ENCODE peak calls at places on chromosomes 11 and 22, in four cellular contexts. P is esophagus squamous epithelium, L is H9, X is Calu3. K is an unnamed sample.

GRCh38 chr22:24359452-24360120 is 67.8 kb upstream of the ADORA2A start:
- DNase-seq in P (no peak), L (no peak), X (no peak), K (no peak)

GRCh38 chr11:26623076-26623666 is 51.1 kb upstream of the MUC15 start:
- DNase-seq in P (no peak), L (no peak), X (no peak), K (no peak)

GRCh38 chr11:114563077-114563476 is 3.4 kb upstream of the NXPE1 start:
- DNase-seq in P (no peak), L (no peak), X (no peak), K (no peak)

GRCh38 chr11:48043111-48043997 is 63.0 kb downstream of the PTPRJ start:
- DNase-seq in P (no peak), L (no peak), X (no peak), K (peak)

GRCh38 chr11:10428453-10428852 is 26.6 kb upstream of the AMPD3 start:
- DNase-seq in P (no peak), L (no peak), X (no peak), K (no peak)

GRCh38 chr11:122981388-122982264 is at the start of gene BSX:
- DNase-seq in P (no peak), L (peak), X (peak), K (peak)

GRCh38 chr11:113242767-113243397 is 71.5 kb upstream of the TTC12 start:
- DNase-seq in P (no peak), L (peak), X (no peak), K (peak)

GRCh38 chr11:61042961-61043540 is 59.2 kb upstream of the CD5 start:
- DNase-seq in P (no peak), L (no peak), X (no peak), K (peak)

GRCh38 chr11:119774180-119774763 is 45.3 kb upstream of the NECTIN1 start:
- DNase-seq in P (no peak), L (peak), X (peak), K (peak)

GRCh38 chr11:59174664-59175033 is 2.7 kb downstream of the DTX4 start:
- DNase-seq in P (no peak), L (no peak), X (peak), K (peak)

GRCh38 chr11:69647349-69647748 is 6.4 kb downstream of the CCND1 start:
- DNase-seq in P (no peak), L (no peak), X (no peak), K (no peak)

GRCh38 chr11:47127213-47127612 is 49.5 kb downstream of the ARFGAP2 start:
- DNase-seq in P (no peak), L (no peak), X (no peak), K (no peak)

GRCh38 chr11:102153082-102153481 is 42.8 kb downstream of the YAP1 start:
- DNase-seq in P (no peak), L (no peak), X (no peak), K (no peak)

GRCh38 chr11:124988063-124988462 is 34.1 kb downstream of the CCDC15 start:
- DNase-seq in P (no peak), L (no peak), X (no peak), K (no peak)

GRCh38 chr11:12538889-12539421 is 135.3 kb upstream of the TEAD1 start:
- DNase-seq in P (no peak), L (no peak), X (no peak), K (no peak)

GRCh38 chr22:45246060-45246985 is 5.6 kb upstream of the KIAA0930 start:
- DNase-seq in P (no peak), L (no peak), X (peak), K (no peak)

GRCh38 chr22:50599816-50600454 is 658 bp upstream of the MAPK8IP2 start:
- DNase-seq in P (no peak), L (peak), X (peak), K (peak)

GRCh38 chr11:130847517-130847916 is 68.8 kb downstream of the SNX19 start:
- DNase-seq in P (no peak), L (no peak), X (peak), K (no peak)

GRCh38 chr11:26993965-26994446 is at the start of gene FIBIN:
- DNase-seq in P (no peak), L (peak), X (no peak), K (no peak)

GRCh38 chr11:129090056-129090455 is 102.1 kb downstream of the ARHGAP32 start:
- DNase-seq in P (no peak), L (no peak), X (no peak), K (no peak)

GRCh38 chr11:105935791-105936190 is 86.2 kb downstream of the MSANTD4 start:
- DNase-seq in P (no peak), L (no peak), X (peak), K (no peak)

GRCh38 chr11:57480409-57481137 is 20.2 kb downstream of the RTN4RL2 start:
- DNase-seq in P (no peak), L (peak), X (peak), K (peak)

GRCh38 chr11:8604078-8604723 is 10.2 kb upstream of the STK33 start:
- DNase-seq in P (no peak), L (peak), X (peak), K (peak)

GRCh38 chr11:104946907-104947306 is 21.5 kb downstream of the CASP4 start:
- DNase-seq in P (no peak), L (no peak), X (peak), K (peak)

GRCh38 chr22:29739346-29739875 is 19.6 kb downstream of the CABP7 start:
- DNase-seq in P (no peak), L (no peak), X (no peak), K (no peak)

GRCh38 chr11:14229472-14229871 is 129.5 kb downstream of the RRAS2 start:
- DNase-seq in P (no peak), L (no peak), X (no peak), K (no peak)

GRCh38 chr11:987671-988070 is 48.8 kb downstream of the MUC6 start:
- DNase-seq in P (no peak), L (no peak), X (no peak), K (no peak)

GRCh38 chr11:69537126-69537525 is 55.7 kb downstream of the LINC01488 start:
- DNase-seq in P (no peak), L (no peak), X (no peak), K (no peak)

GRCh38 chr22:50699754-50700386 is 27.2 kb downstream of the SHANK3 start:
- DNase-seq in P (no peak), L (peak), X (no peak), K (peak)

GRCh38 chr22:20141186-20142077 is 9.4 kb downstream of the CCDC188 start:
- DNase-seq in P (no peak), L (no peak), X (no peak), K (no peak)

GRCh38 chr11:115642660-115643059 is 138.4 kb upstream of the CADM1 start:
- DNase-seq in P (no peak), L (no peak), X (no peak), K (no peak)

GRCh38 chr11:123356539-123356938 is 73.5 kb upstream of the GRAMD1B start:
- DNase-seq in P (no peak), L (no peak), X (no peak), K (no peak)

GRCh38 chr11:122101625-122102291 is 14.3 kb downstream of the BLID start:
- DNase-seq in P (no peak), L (peak), X (no peak), K (no peak)

GRCh38 chr11:19499999-19500398 is 212.6 kb upstream of the NAV2 start:
- DNase-seq in P (no peak), L (no peak), X (no peak), K (no peak)

GRCh38 chr11:16843307-16843706 is 104.9 kb downstream of the C11orf58 start:
- DNase-seq in P (no peak), L (no peak), X (no peak), K (no peak)

GRCh38 chr11:87878373-87878779 is 296.9 kb downstream of the RAB38 start:
- DNase-seq in P (no peak), L (no peak), X (peak), K (peak)

GRCh38 chr11:106133529-106133928 is 56.1 kb downstream of the AASDHPPT start:
- DNase-seq in P (no peak), L (no peak), X (no peak), K (peak)

GRCh38 chr22:31872209-31872608 is 72.1 kb upstream of the YWHAH start:
- DNase-seq in P (no peak), L (peak), X (peak), K (peak)

GRCh38 chr22:21612858-21613257 is 17.0 kb downstream of the YDJC start:
- DNase-seq in P (no peak), L (no peak), X (no peak), K (no peak)

GRCh38 chr22:25777870-25778269 is 35.9 kb downstream of the MYO18B start:
- DNase-seq in P (no peak), L (no peak), X (peak), K (peak)

GRCh38 chr11:62143727-62144126 is 19.9 kb downstream of the INCENP start:
- DNase-seq in P (no peak), L (peak), X (no peak), K (no peak)
- TF ChIP-seq CTCF in P (no peak), L (peak), X (no peak), K (no peak)

DNA sequence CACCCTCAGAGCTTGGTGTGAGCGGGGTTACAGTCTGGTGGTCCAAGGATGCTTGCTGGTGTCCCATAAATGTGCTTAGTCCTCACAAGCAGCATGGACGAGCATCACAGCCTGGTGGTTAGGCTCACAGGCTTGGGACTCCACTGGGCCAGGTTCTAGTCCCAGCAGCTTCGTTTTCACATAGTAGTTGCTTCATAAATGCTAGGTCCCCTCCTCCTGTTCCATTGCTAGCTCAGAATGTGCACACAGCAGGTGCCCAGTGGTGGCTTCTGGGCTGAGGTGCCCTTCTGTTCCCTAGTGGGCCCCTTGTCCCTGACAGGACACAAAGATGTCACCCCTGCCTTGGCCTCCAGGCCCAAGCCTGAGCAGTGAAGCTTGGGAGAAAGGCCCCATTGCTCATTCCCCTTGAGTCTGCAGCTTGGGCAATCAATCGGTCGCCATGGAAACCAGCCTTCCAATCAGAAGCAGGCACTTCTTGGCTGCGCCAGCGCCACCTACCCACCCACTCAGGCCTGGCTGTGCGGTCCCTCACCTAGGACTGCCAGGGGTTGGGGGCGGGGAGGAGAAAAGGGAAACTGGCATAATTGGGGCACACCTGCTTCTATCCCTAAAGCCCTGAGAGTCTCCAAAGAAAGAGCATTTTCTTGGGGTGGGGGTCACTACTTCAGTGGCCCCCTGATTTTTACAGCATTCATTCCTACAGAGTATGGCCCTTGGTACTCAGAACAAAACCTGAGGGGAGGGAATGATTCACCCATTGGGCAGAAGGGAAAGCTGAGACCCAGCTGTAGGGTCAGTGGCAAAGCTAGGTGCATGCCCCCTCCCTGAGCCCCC is 48.1 kb downstream of the CYTH4 start:
- DNase-seq in P (no peak), L (peak), X (peak), K (peak)
- TF ChIP-seq CTCF in P (no peak), L (peak), X (peak), K (peak)

GRCh38 chr11:38751421-38751820 is 2153.4 kb upstream of the RAG2 start:
- DNase-seq in P (no peak), L (no peak), X (no peak), K (no peak)

GRCh38 chr11:38759394-38759793 is 2161.4 kb upstream of the RAG2 start:
- DNase-seq in P (no peak), L (no peak), X (no peak), K (no peak)

DNA sequence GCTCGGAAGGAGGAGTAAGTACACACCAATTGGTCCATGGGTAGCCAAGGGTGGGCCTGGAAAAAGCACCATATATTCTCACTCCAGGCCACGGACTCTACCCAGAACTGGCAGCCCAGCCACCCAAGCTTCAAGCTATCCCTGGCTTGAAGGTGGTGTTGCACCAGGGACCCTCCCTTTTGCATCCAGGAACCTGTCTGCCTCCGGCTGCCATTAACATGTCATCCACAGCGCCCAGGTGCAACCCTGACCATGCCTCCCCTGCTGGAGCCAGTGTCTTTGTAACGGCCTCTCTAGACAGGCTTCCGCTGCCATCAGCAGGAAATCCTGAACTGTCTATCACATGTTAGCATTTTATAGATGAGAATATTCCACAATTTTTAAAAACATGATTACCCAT is 2158.5 kb upstream of the RAG2 start:
- DNase-seq in P (no peak), L (no peak), X (no peak), K (no peak)
- TF ChIP-seq CTCF in P (no peak), L (no peak), X (no peak), K (no peak)

DNA sequence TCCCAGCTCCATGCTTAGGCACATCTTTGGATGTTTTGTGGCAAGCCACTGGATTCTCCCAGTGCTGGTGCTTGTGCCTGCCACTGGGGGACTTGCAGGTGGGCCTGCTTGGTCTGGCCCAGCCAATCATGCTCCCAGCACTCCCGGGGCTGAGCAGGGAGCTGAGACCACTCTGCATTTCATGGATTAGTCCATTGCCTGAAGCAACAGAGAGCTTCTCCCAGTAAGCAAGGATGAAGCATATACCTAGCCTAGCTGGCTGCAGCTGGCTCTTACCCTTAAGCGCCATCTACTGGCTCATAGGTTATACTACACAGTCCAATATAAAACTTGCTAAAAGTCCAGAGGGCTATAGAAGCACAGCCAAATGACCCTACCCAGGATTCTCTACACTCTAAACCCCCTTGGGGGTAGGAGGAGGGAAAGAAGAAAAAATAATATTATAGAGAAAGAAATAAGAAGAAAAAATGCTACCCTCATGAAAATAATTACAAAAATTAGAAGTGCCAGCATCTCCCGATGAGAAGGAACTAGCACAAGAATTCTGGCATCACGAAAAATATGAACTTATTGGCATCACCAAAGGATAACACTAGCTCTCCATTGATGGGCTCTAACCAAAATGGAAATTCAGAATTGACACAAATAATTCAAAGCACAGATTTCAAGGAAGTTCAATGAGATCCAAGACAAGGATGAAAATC is 275.3 kb downstream of the C11orf87 start:
- DNase-seq in P (no peak), L (peak), X (no peak), K (peak)
- TF ChIP-seq CTCF in P (peak), L (peak), X (peak), K (peak)

GRCh38 chr11:2933376-2934056 is 4.3 kb upstream of the PHLDA2 start:
- DNase-seq in P (no peak), L (peak), X (peak), K (peak)
- TF ChIP-seq CTCF in P (no peak), L (no peak), X (no peak), K (no peak)

GRCh38 chr11:66467034-66467659 is 442 bp downstream of the PELI3 start:
- DNase-seq in P (no peak), L (no peak), X (peak), K (peak)
- TF ChIP-seq CTCF in P (peak), L (peak), X (peak), K (peak)

GRCh38 chr11:44445500-44446340 is 119.7 kb upstream of the CD82 start:
- DNase-seq in P (no peak), L (peak), X (peak), K (no peak)

GRCh38 chr11:44446996-44447771 is 118.3 kb upstream of the CD82 start:
- DNase-seq in P (no peak), L (no peak), X (no peak), K (no peak)

GRCh38 chr11:44446341-44446712 is 119.1 kb upstream of the CD82 start:
- DNase-seq in P (no peak), L (no peak), X (no peak), K (no peak)

GRCh38 chr11:44444770-44445321 is 120.6 kb upstream of the CD82 start:
- DNase-seq in P (no peak), L (no peak), X (no peak), K (no peak)

DNA sequence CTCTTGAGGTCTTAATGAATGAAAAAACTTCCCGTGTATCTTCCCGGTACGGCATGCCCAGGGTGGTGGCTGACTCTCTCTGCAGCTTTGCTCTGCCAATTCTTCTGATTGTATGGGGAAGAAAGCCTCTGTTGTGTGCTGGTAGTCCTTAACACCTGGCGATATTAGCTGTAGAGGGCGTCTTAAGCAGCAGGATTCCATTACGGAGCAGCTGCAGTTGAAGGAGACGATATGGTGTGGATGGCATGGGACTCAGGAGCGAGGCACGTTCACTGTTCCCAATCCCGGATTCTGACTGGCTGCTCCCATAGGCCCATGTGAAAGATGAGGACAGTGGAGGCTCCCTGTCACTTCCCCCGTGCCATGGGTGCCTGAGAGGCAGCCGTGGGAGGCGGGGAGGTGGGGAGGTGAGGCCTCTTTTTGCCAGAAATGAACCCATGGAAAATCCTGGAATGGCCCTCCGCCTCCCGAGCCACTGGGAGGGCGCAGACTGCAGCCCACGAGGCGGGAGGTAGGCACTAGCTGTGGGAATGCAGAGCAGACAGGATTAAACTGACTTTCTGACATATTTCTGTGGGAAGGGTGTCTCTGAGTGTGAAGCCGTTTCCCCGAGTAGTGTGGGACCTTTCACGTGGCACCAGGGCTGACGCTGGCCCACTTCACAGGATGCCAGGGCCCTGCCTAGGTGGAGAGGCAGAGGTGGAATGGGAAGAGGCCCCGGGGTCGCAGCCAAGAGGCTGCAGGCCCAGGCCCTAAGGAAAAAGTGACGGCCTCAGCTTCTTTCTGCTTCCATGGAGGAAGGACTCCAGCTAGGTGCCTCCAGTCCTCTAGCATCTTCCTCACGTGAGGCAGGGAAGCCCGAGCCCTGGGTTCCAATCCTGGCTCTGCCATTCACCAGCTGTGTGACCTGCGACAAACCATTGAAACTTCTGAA is 121.4 kb upstream of the CD82 start:
- DNase-seq in P (no peak), L (peak), X (no peak), K (no peak)
- TF ChIP-seq CTCF in P (no peak), L (peak), X (no peak), K (no peak)

DNA sequence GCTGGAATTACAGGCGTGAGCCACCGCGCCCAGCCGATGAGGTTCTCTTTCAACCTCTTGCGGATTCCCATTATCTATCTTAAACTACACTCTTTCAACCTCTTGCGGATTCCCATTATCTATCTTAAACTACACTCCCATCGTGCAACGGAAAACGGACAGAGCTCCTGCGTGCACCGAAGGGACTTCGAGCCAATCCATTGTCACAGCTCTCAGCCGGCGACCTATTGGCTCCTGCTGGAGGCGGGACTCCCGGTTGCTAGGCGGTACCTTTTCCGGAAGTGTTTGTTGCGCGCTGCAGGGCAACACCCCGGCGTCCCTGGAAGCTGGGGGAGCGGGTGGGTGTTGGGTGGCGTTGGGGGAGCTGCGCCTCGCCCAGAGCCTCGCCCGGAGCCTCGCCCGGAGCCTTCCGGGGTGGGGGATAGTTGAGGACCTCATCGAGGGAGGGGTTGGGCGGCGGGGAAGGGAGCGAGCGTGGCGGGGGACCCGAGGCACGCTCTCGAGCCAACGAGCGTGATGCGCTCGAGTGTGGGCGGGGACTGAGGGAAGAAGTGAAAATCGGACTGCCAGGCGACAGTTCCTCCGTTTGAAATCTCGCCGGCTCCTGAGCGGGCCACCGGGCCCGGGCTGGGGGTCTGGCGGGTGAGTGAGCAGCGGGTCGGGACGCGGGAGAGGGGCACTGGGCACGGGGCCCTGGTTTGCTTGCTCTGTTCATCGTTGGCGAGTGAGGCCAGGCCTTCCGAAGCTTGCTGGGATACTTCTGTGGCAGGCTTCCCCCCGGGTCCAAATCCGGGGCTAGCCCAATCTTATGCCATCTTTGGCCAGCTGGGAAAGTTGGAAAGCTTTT is at the start of gene CEP164:
- DNase-seq in P (peak), L (peak), X (peak), K (peak)
- TF ChIP-seq CTCF in P (no peak), L (no peak), X (no peak), K (no peak)

K was measured in GM12865.